ENCODE peak calls at places on chromosomes 13 and 19, in four cellular contexts. D is HS-5; I is activated CD4-positive, alpha-beta T cell treated with anti-CD3 and anti-CD28 coated beads, Interleukin-2, amount 50 U/mL, for 1 hour; G is NCI-H774. T is an unnamed sample.

GRCh38 chr19:45615795-45616708 is 14.0 kb upstream of the GPR4 start:
- DNase-seq in D (no peak), G (peak; percentile 71), I (peak; percentile 79), T (no peak)

GRCh38 chr13:30371649-30372265 is 50.5 kb upstream of the UBE2L5 start:
- DNase-seq in D (peak; percentile 35), I (peak; percentile 56), G (no peak), T (no peak)

GRCh38 chr13:29581666-29582065 is 13.8 kb downstream of the SLC7A1 start:
- DNase-seq in I (no peak), G (no peak), D (no peak), T (no peak)

GRCh38 chr19:55642153-55643002 is 1.1 kb upstream of the ZNF581 start:
- DNase-seq in D (no peak), G (no peak), I (no peak), T (no peak)

GRCh38 chr13:114248011-114248410 is 13.3 kb downstream of the CDC16 start:
- DNase-seq in I (no peak), G (no peak), D (no peak), T (peak; percentile 81)

GRCh38 chr13:63041640-63042414 is 1626.2 kb upstream of the PCDH20 start:
- DNase-seq in D (no peak), G (no peak), I (no peak), T (no peak)

GRCh38 chr13:93151277-93151676 is 75.3 kb upstream of the GPC6 start:
- DNase-seq in G (no peak), D (peak; percentile 59), I (no peak), T (peak; percentile 2)

GRCh38 chr13:75139291-75139690 is 342.7 kb downstream of the TBC1D4 start:
- DNase-seq in G (no peak), D (no peak), I (no peak), T (no peak)

T was measured in BJ.